ENCODE peak calls at places on chromosome 18, in eight cellular contexts. Q, E, C, V, X, K, B and L are unnamed samples.

GRCh38 chr18:31303771-31304170 is 14.2 kb upstream of the DSG1 start:
- DNase-seq in B (no peak), K (no peak), X (no peak), C (no peak), V (no peak), Q (no peak), E (no peak), L (no peak)

GRCh38 chr18:25306671-25307070 is 45.3 kb downstream of the ZNF521 start:
- DNase-seq in B (no peak), K (no peak), Q (no peak), E (no peak), X (no peak), V (no peak), C (no peak), L (no peak)

GRCh38 chr18:22172594-22173049 is 3.2 kb downstream of the GATA6 start:
- DNase-seq in Q (no peak), C (peak; percentile 60), K (no peak), E (no peak), B (no peak), V (no peak), X (no peak), L (no peak)

GRCh38 chr18:74796928-74797576 is 199.4 kb downstream of the ZNF407 start:
- DNase-seq in Q (no peak), C (no peak), E (peak; percentile 19), X (no peak), V (no peak), B (no peak), K (peak; percentile 74), L (peak; percentile 51)

GRCh38 chr18:30481871-30482270 is 560.7 kb downstream of the DSC3 start:
- DNase-seq in X (no peak), V (no peak), B (no peak), K (no peak), E (no peak), C (no peak), Q (no peak), L (no peak)

GRCh38 chr18:53950545-53950944 is 273.9 kb downstream of the MBD2 start:
- DNase-seq in X (no peak), E (no peak), B (no peak), V (no peak), Q (no peak), C (no peak), K (no peak), L (no peak)

GRCh38 chr18:35019929-35020328 is 21.3 kb upstream of the MAPRE2 start:
- DNase-seq in X (no peak), B (no peak), E (no peak), V (no peak), C (no peak), Q (no peak), K (no peak), L (no peak)

GRCh38 chr18:37393945-37394609 is 171.5 kb downstream of the CELF4 start:
- DNase-seq in E (peak; percentile 7), X (no peak), Q (peak; percentile 78), K (peak; percentile 94), B (peak; percentile 43), V (peak; percentile 32), C (peak; percentile 69), L (peak; percentile 70)

GRCh38 chr18:52219102-52219501 is 120.9 kb upstream of the DCC start:
- DNase-seq in C (no peak), B (no peak), E (no peak), K (peak; percentile 56), V (no peak), X (no peak), Q (no peak), L (no peak)

GRCh38 chr18:25043104-25043503 is 308.9 kb downstream of the ZNF521 start:
- DNase-seq in X (no peak), V (no peak), K (no peak), B (no peak), Q (no peak), C (no peak), E (no peak), L (no peak)

GRCh38 chr18:37980556-37980955 is 415.0 kb upstream of the CELF4 start:
- DNase-seq in B (no peak), E (no peak), Q (no peak), C (no peak), V (no peak), K (no peak), X (no peak), L (no peak)

GRCh38 chr18:46155652-46156051 is 51.5 kb downstream of the HAUS1 start:
- DNase-seq in B (no peak), X (no peak), V (no peak), K (peak; percentile 94), Q (no peak), E (peak; percentile 84), C (no peak), L (no peak)

GRCh38 chr18:13222371-13223281 is 4.1 kb downstream of the LDLRAD4 start:
- DNase-seq in C (peak; percentile 60), E (no peak), B (no peak), Q (peak; percentile 86), K (peak; percentile 67), X (no peak), V (peak; percentile 80), L (no peak)

GRCh38 chr18:11689031-11689971 is at the start of gene GNAL:
- DNase-seq in V (peak; percentile 79), B (peak; percentile 54), E (peak; percentile 75), X (peak; percentile 65), Q (peak; percentile 82), K (peak; percentile 84), C (peak; percentile 83), L (peak; percentile 85)

GRCh38 chr18:62610509-62611394 is 87.9 kb downstream of the ZCCHC2 start:
- DNase-seq in K (no peak), V (no peak), E (no peak), B (no peak), Q (no peak), C (no peak), X (no peak), L (no peak)

GRCh38 chr18:48409591-48410094 is 460 bp upstream of the ZBTB7C start:
- DNase-seq in V (no peak), B (no peak), E (peak; percentile 18), Q (no peak), K (no peak), X (no peak), C (no peak), L (peak; percentile 45)

GRCh38 chr18:57328665-57329064 is 23.7 kb upstream of the ST8SIA3 start:
- DNase-seq in Q (no peak), V (no peak), K (no peak), B (no peak), E (no peak), C (no peak), X (no peak), L (no peak)

GRCh38 chr18:45621068-45621511 is 5.8 kb downstream of the SLC14A2 start:
- DNase-seq in B (peak; percentile 34), C (peak; percentile 27), V (peak; percentile 16), E (peak; percentile 46), Q (peak; percentile 64), X (peak; percentile 62), K (peak; percentile 51), L (peak; percentile 74)

GRCh38 chr18:5197032-5197434 is at the start of gene AKAIN1:
- DNase-seq in B (peak; percentile 0), K (peak; percentile 27), C (peak; percentile 27), E (peak; percentile 20), Q (no peak), V (peak; percentile 9), X (no peak), L (peak; percentile 47)

GRCh38 chr18:47187721-47188120 is 11.6 kb upstream of the IER3IP1 start:
- DNase-seq in E (no peak), B (no peak), X (no peak), V (no peak), C (no peak), Q (no peak), K (no peak), L (no peak)

GRCh38 chr18:35490894-35491688 is 6.7 kb downstream of the INO80C start:
- DNase-seq in E (no peak), B (no peak), X (no peak), V (no peak), Q (no peak), K (no peak), C (no peak), L (no peak)

GRCh38 chr18:48917579-48918101 is 33.1 kb downstream of the SMAD7 start:
- DNase-seq in X (no peak), B (no peak), K (no peak), V (no peak), E (no peak), Q (no peak), C (no peak), L (no peak)

GRCh38 chr18:64097497-64097896 is 51.4 kb downstream of the LINC00305 start:
- DNase-seq in C (no peak), Q (no peak), E (no peak), X (no peak), B (no peak), K (no peak), V (no peak), L (no peak)
- TF ChIP-seq CTCF in C (no peak), Q (no peak), E (no peak), X (no peak), B (no peak), K (no peak), V (no peak), L (peak; percentile 22)

GRCh38 chr18:9637036-9637767 is 22.8 kb upstream of the PPP4R1 start:
- DNase-seq in Q (no peak), X (no peak), E (no peak), V (no peak), C (no peak), B (no peak), K (no peak), L (no peak)
- TF ChIP-seq CTCF in Q (no peak), X (no peak), E (no peak), V (no peak), C (no peak), B (no peak), K (no peak), L (no peak)

DNA sequence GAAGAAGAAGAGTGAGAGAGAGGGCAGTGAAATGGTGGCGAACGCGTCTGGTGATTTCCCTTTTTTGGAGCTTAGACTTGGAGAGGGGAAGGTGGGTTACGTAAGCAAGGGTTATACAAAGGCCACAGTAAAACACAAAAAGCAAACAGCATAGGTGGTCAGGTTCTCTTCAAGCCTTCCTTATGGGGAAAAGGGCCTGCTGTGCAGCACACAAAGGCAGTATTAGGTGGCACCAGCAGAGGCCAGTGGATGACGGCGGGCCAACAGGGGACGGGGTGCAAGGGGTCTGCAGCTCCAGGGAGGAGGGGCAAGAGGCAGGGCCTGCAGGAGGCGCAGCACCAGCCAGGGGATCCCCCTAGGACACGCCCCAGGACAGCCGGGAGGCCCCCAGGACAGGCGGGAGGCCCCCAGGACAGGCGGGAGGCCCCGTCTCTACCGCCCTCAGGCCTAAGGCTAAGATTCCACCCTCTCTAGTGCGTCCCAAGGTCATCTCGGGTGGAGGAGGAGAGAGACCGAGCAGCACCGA is 32.6 kb upstream of the NPC1 start:
- DNase-seq in E (peak; percentile 10), K (no peak), V (no peak), C (peak; percentile 7), X (peak; percentile 23), B (no peak), Q (no peak), L (peak; percentile 54)
- TF ChIP-seq CTCF in E (no peak), K (no peak), V (no peak), C (no peak), X (no peak), B (no peak), Q (no peak), L (no peak)

DNA sequence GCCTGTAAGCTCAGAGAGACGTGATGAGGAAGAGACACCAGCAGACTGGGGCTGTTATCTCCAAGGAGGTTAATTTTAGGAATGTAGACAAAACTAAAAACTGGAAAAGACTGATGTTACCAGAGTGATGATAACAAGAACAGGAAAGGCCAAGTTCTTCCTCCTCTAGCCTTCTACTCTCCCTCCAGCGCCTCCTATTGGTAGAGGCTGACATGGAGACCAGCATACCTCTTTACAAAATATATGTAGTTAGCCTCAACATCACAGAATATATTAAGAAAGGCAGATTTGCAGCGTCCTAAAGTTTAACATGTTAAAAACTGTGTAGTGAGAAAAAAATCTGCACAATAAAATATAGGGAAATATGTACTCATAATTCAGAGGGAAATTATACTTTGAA is 66.0 kb downstream of the TCF4 start:
- DNase-seq in Q (no peak), K (no peak), C (no peak), X (no peak), V (peak; percentile 13), B (no peak), E (peak; percentile 55), L (no peak)
- TF ChIP-seq CTCF in Q (no peak), K (peak; percentile 29), C (no peak), X (peak; percentile 44), V (no peak), B (no peak), E (peak; percentile 35), L (no peak)